ENCODE peak calls at places on chromosomes 2 and 18, in nine cellular contexts. A is AG04450; I is GM06990; X is upper lobe of right lung; Y is GM23248; M is psoas muscle; S is CD8-positive, alpha-beta memory T cell; H is adrenal gland; E is mammary epithelial cell. D is an unnamed sample.

GRCh38 chr2:11766016-11766415 is 19.6 kb downstream of the LPIN1 start:
- DNase-seq in X (no peak), E (no peak), I (no peak), H (no peak), M (no peak), S (no peak), A (no peak), Y (no peak), D (no peak)

GRCh38 chr2:213156682-213157081 is 5.3 kb upstream of the IKZF2 start:
- DNase-seq in X (no peak), Y (no peak), E (no peak), H (no peak), S (no peak), I (no peak), A (no peak), M (no peak), D (no peak)

GRCh38 chr18:25349131-25349925 is 2.6 kb downstream of the ZNF521 start:
- DNase-seq in M (peak; percentile 58), E (no peak), I (no peak), A (peak; percentile 6), S (no peak), H (peak; percentile 47), X (peak; percentile 63), Y (peak; percentile 72), D (no peak)

GRCh38 chr2:100677611-100678185 is 114.9 kb downstream of the PDCL3 start:
- DNase-seq in S (no peak), H (no peak), X (no peak), I (no peak), Y (no peak), A (no peak), M (no peak), E (no peak), D (no peak)

GRCh38 chr18:46133534-46133933 is 29.3 kb downstream of the HAUS1 start:
- DNase-seq in E (no peak), A (no peak), I (no peak), M (no peak), S (no peak), X (no peak), H (no peak), Y (no peak), D (no peak)

GRCh38 chr2:157302492-157303099 is 23.0 kb downstream of the ERMN start:
- DNase-seq in I (no peak), Y (peak; percentile 81), A (peak; percentile 16), M (no peak), E (peak; percentile 32), H (peak; percentile 26), X (no peak), S (peak; percentile 56), D (peak; percentile 51)

GRCh38 chr2:61549546-61549945 is 11.4 kb upstream of the XPO1 start:
- DNase-seq in I (no peak), E (no peak), M (no peak), Y (no peak), A (no peak), H (no peak), S (no peak), X (no peak), D (no peak)

GRCh38 chr18:58997811-58998337 is 133.2 kb downstream of the ZNF532 start:
- DNase-seq in H (no peak), X (no peak), E (peak; percentile 59), Y (peak; percentile 90), A (peak; percentile 44), S (no peak), I (no peak), M (no peak), D (no peak)

GRCh38 chr2:71691747-71692455 is 238.5 kb downstream of the DYSF start:
- DNase-seq in S (no peak), X (no peak), E (no peak), H (no peak), I (no peak), Y (peak; percentile 51), A (no peak), M (peak; percentile 89), D (no peak)

GRCh38 chr2:19669126-19669525 is 232.7 kb downstream of the TTC32 start:
- DNase-seq in S (no peak), I (no peak), Y (no peak), A (no peak), M (no peak), X (no peak), H (no peak), E (no peak), D (no peak)

GRCh38 chr2:19667085-19667484 is 234.7 kb downstream of the TTC32 start:
- DNase-seq in I (no peak), H (no peak), S (no peak), Y (peak; percentile 64), E (peak; percentile 54), M (no peak), A (peak; percentile 7), X (no peak), D (no peak)

GRCh38 chr2:19669605-19670004 is 232.2 kb downstream of the TTC32 start:
- DNase-seq in S (no peak), E (no peak), I (no peak), X (no peak), M (no peak), H (no peak), Y (no peak), A (no peak), D (no peak)

GRCh38 chr2:19667536-19667949 is 234.2 kb downstream of the TTC32 start:
- DNase-seq in Y (no peak), A (no peak), E (no peak), S (no peak), M (no peak), I (no peak), H (no peak), X (no peak), D (no peak)

DNA sequence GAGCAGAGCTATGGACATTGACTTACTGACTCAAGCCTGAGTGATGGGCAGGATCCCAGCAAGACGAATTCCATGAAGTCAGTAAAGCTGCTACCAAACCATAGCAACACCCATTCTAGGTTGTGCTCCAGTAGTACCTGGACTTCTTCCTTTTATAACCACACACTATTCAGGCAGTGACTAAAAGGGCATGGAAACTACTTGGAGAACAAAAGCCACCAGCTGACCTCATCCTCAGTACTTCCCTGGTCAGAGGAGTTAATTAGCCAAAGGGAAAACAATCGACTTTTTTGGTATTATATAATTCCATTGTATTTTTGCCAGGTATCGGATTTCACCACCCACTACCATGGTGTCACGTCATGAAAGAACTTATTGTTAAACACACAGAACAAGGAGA is 237.1 kb downstream of the TTC32 start:
- DNase-seq in A (no peak), X (no peak), Y (peak; percentile 40), H (no peak), M (no peak), I (no peak), E (peak; percentile 96), S (no peak), D (no peak)
- H3K4me3 ChIP-seq in A (no peak overlapping the region), X (no peak overlapping the region), Y (no peak overlapping the region), H (no peak overlapping the region), M (no peak overlapping the region), I (no peak overlapping the region), E (no peak overlapping the region), S (no peak overlapping the region), D (no peak overlapping the region)

GRCh38 chr2:111522231-111522768 is 361.7 kb downstream of the ANAPC1 start:
- DNase-seq in I (no peak), E (no peak), M (no peak), S (no peak), X (no peak), H (no peak), Y (peak; percentile 43), A (peak; percentile 58), D (no peak)
- H3K4me3 ChIP-seq in I (no peak overlapping the region), E (no peak overlapping the region), M (no peak overlapping the region), S (no peak overlapping the region), X (no peak overlapping the region), H (no peak overlapping the region), Y (no peak overlapping the region), A (no peak overlapping the region), D (no peak overlapping the region)

DNA sequence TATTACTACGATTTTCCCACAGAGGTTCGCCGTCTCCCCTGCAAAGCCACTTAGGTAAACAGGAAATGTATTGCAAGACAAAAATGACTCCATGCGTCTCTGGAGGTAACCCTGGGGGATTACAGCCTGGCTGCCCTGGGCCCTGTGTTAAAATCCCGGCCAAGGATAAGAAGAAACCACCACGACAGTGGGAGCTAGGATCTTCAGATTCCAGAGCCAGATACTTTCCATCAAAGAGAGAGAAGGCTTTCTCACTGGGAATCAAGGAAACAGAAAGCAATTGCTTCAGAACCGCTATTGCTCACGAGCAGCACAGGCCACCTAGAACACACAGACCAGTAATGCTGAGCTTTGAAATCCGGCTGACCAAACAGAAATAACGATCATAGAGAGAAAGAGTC is 97.9 kb upstream of the ZNF516 start:
- DNase-seq in E (no peak), I (no peak), H (no peak), Y (no peak), M (no peak), S (no peak), A (no peak), X (no peak), D (no peak)
- H3K4me3 ChIP-seq in E (no peak overlapping the region), I (no peak overlapping the region), H (no peak overlapping the region), Y (no peak overlapping the region), M (no peak overlapping the region), S (no peak overlapping the region), A (no peak overlapping the region), X (no peak overlapping the region), D (no peak overlapping the region)

GRCh38 chr18:79251021-79251420 is 144.7 kb upstream of the NFATC1 start:
- DNase-seq in I (no peak), E (no peak), S (no peak), X (no peak), M (no peak), A (no peak), H (no peak), Y (no peak), D (no peak)

GRCh38 chr18:79246309-79247108 is 149.2 kb upstream of the NFATC1 start:
- DNase-seq in Y (peak; percentile 83), M (peak; percentile 77), A (peak; percentile 15), E (peak; percentile 78), S (peak; percentile 58), I (peak; percentile 82), X (peak; percentile 81), H (peak; percentile 78), D (peak; percentile 75)

GRCh38 chr18:79248495-79249078 is 147.1 kb upstream of the NFATC1 start:
- DNase-seq in Y (peak; percentile 4), A (no peak), S (no peak), H (no peak), I (no peak), X (no peak), E (no peak), M (no peak), D (no peak)

GRCh38 chr18:79252904-79253633 is 142.7 kb upstream of the NFATC1 start:
- DNase-seq in S (no peak), X (no peak), H (peak; percentile 35), M (no peak), I (no peak), Y (no peak), E (no peak), A (no peak), D (no peak)

DNA sequence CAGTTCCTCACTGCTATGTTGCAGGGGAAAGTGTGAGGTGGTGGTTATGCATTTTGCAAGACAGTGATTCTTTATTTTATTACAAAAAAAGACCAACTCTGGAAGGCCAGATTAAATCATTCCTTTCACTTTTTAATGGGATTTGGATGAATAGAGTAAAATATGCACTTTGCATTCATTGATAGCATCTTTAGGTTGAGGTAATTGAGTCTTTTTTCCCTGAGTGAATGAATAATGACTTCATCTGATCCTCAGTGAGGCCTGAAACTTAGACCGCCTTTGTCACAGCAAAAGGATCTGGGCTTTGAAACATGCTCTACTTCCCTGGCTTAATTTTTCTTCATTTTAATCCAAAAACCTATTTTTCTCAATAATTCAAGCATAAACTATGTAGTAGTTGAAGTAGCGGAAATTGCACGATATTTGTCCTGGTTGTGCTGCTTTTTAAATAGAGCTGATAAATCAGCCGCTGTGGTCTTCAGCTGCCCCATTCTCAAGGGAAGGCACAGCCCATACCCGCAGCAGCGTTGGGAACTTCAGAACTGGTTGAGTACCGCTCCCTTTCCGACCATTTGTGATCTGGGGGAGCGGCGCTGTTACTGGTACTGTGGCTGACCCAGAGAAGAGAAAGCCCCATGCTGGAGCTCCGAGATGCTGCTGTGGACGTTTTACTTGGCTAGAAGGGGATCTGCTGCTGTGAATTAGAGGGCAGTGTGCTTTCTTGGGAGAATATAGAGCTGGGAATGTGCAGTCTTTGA is 145.3 kb upstream of the NFATC1 start:
- DNase-seq in M (no peak), S (no peak), E (no peak), H (no peak), I (no peak), X (no peak), A (no peak), Y (no peak), D (no peak)
- H3K4me3 ChIP-seq in M (no peak overlapping the region), S (no peak overlapping the region), E (no peak overlapping the region), H (no peak overlapping the region), I (no peak overlapping the region), X (no peak overlapping the region), A (no peak overlapping the region), Y (no peak overlapping the region), D (no peak overlapping the region)